ENCODE peak calls at places on chromosomes 16 and 17, in six cellular contexts. W is fibroblast of the aortic adventitia, D is MCF 10A, S is endodermal cell, O is Calu3, N is AG10803. U is an unnamed sample.

GRCh38 chr17:22278302-22279275 is 586.3 kb downstream of the KCNJ18 start:
- DNase-seq in W (no peak), D (no peak), S (no peak), O (no peak), N (no peak), U (no peak)

GRCh38 chr17:50539762-50540440 is 7.1 kb upstream of the SPATA20 start:
- DNase-seq in W (no peak), D (peak), S (peak), O (peak), N (no peak), U (no peak)

GRCh38 chr16:28496844-28497243 is 2.4 kb downstream of the APOBR start:
- DNase-seq in W (no peak), D (no peak), S (no peak), O (no peak), N (no peak), U (no peak)

GRCh38 chr17:3961564-3962047 is 2.6 kb downstream of the ATP2A3 start:
- DNase-seq in W (no peak), D (no peak), S (no peak), O (no peak), N (no peak), U (peak)

GRCh38 chr16:13269905-13270528 is 368.6 kb downstream of the SHISA9 start:
- DNase-seq in W (no peak), D (no peak), S (no peak), O (no peak), N (no peak), U (no peak)

GRCh38 chr16:24771132-24771778 is 41.8 kb downstream of the TNRC6A start:
- DNase-seq in W (peak), D (peak), S (no peak), O (no peak), N (peak), U (no peak)

GRCh38 chr16:49158029-49158642 is 123.5 kb downstream of the CBLN1 start:
- DNase-seq in W (peak), D (peak), S (peak), O (peak), N (no peak), U (peak)

GRCh38 chr17:70168979-70169706 is at the start of gene KCNJ2:
- DNase-seq in W (peak), D (peak), S (peak), O (peak), N (peak), U (peak)

GRCh38 chr17:64983708-64984107 is 64.4 kb upstream of the LRRC37A3 start:
- DNase-seq in W (no peak), D (no peak), S (peak), O (no peak), N (no peak), U (no peak)

GRCh38 chr17:57677301-57677700 is 67.8 kb downstream of the CCDC182 start:
- DNase-seq in W (no peak), D (no peak), S (peak), O (no peak), N (no peak), U (no peak)

GRCh38 chr16:27264151-27264550 is 4.4 kb downstream of the NSMCE1 start:
- DNase-seq in W (peak), D (peak), S (no peak), O (peak), N (peak), U (no peak)

GRCh38 chr17:33904438-33904837 is 350.6 kb upstream of the CCL2 start:
- DNase-seq in W (no peak), D (no peak), S (no peak), O (no peak), N (no peak), U (no peak)

GRCh38 chr16:57723170-57723569 is 12.4 kb upstream of the KATNB1 start:
- DNase-seq in W (no peak), D (peak), S (peak), O (peak), N (no peak), U (peak)

GRCh38 chr17:34166394-34166793 is 88.7 kb upstream of the CCL2 start:
- DNase-seq in W (no peak), D (no peak), S (peak), O (no peak), N (no peak), U (no peak)

GRCh38 chr17:56804454-56804853 is 29.3 kb downstream of the C17orf67 start:
- DNase-seq in W (no peak), D (no peak), S (no peak), O (no peak), N (no peak), U (no peak)

GRCh38 chr17:53607475-53607874 is 215.3 kb upstream of the KIF2B start:
- DNase-seq in W (no peak), D (no peak), S (peak), O (no peak), N (no peak), U (no peak)

GRCh38 chr17:80673152-80673920 is 128.7 kb downstream of the RPTOR start:
- DNase-seq in W (no peak), D (no peak), S (peak), O (no peak), N (no peak), U (no peak)

GRCh38 chr16:14523632-14524031 is 106.4 kb downstream of the PARN start:
- DNase-seq in W (no peak), D (no peak), S (no peak), O (no peak), N (no peak), U (no peak)

GRCh38 chr17:82297804-82298537 is 19.4 kb downstream of the CD7 start:
- DNase-seq in W (peak), D (peak), S (peak), O (peak), N (peak), U (peak)

GRCh38 chr16:21283521-21284289 is 5.6 kb upstream of the CRYM start:
- DNase-seq in W (peak), D (no peak), S (peak), O (peak), N (no peak), U (peak)

GRCh38 chr16:19513377-19514053 is 8.4 kb downstream of the GDE1 start:
- DNase-seq in W (no peak), D (peak), S (no peak), O (no peak), N (peak), U (peak)

GRCh38 chr17:78184868-78185267 is 2.0 kb downstream of the TK1 start:
- DNase-seq in W (no peak), D (no peak), S (no peak), O (no peak), N (no peak), U (no peak)

GRCh38 chr17:78185981-78186688 is 717 bp downstream of the TK1 start:
- DNase-seq in W (no peak), D (peak), S (peak), O (peak), N (peak), U (peak)

GRCh38 chr17:78184311-78184710 is 2.5 kb downstream of the TK1 start:
- DNase-seq in W (peak), D (no peak), S (peak), O (no peak), N (no peak), U (no peak)

GRCh38 chr17:78182504-78182903 is 4.3 kb downstream of the TK1 start:
- DNase-seq in W (no peak), D (no peak), S (peak), O (no peak), N (no peak), U (no peak)

DNA sequence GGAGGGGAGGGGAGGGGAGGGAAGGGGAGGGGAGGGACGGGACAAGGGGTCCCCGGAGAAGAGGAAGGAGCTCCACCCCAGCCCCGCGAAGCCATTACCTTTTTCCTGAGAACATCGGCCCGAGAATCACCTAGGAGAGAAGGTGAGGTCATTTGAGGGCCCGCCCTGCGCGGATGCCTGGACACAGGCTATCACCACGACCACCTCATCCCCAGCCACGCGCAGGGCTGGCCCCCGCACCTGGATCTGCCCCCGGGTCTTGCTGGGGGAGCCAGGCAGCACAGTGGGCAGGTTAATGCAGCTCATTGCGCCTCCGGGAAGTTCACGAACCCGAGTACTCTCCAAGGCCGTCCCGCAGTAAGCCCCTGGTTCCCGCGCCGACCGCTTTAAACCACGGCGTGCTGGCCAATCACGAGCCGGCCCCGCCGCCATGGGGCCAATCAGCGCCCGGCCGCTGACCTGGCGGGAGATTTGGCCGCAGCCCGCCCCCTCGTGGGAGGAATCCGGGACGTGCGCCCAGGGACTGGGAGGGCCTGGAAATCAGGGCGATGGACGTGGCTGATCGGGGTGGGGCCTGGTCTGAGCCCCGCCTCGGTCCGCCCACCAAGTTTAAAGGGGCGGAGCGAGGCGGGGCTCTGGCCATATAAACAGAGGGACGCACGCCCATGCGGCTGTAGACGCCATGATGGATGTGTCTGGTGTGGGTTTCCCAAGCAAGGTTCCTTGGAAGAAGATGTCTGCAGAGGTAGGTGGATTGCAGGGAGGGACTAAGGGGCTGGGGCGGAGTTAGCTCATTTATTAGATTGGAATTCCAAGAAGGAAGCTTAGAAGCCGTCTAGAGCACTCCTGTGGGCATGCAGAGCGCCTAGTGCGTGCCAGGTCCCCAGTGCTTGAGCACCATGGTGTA is at the start of the genes AFMID and TK1:
- DNase-seq in W (peak), D (peak), S (peak), O (peak), N (peak), U (peak)
- TF ChIP-seq CTCF in W (peak), D (peak), S (peak), O (peak), N (peak), U (no peak)

GRCh38 chr16:89411335-89411850 is 79.0 kb downstream of the ANKRD11 start:
- DNase-seq in W (no peak), D (no peak), S (no peak), O (no peak), N (no peak), U (no peak)

GRCh38 chr16:89412811-89413210 is 77.5 kb downstream of the ANKRD11 start:
- DNase-seq in W (no peak), D (no peak), S (no peak), O (no peak), N (no peak), U (no peak)

GRCh38 chr16:89410322-89410721 is 80.0 kb downstream of the ANKRD11 start:
- DNase-seq in W (no peak), D (no peak), S (no peak), O (no peak), N (no peak), U (no peak)

GRCh38 chr16:89409161-89409711 is 81.1 kb downstream of the ANKRD11 start:
- DNase-seq in W (peak), D (no peak), S (no peak), O (no peak), N (no peak), U (peak)

GRCh38 chr16:89410794-89411309 is 79.5 kb downstream of the ANKRD11 start:
- DNase-seq in W (peak), D (peak), S (no peak), O (peak), N (peak), U (no peak)
- TF ChIP-seq CTCF in W (peak), D (no peak), S (peak), O (no peak), N (peak), U (no peak)

GRCh38 chr16:85182774-85183173 is 70.5 kb upstream of the CIBAR2 start:
- DNase-seq in W (no peak), D (no peak), S (no peak), O (no peak), N (no peak), U (no peak)

GRCh38 chr16:85181091-85181738 is 68.9 kb upstream of the CIBAR2 start:
- DNase-seq in W (no peak), D (no peak), S (no peak), O (no peak), N (no peak), U (no peak)

GRCh38 chr16:85181739-85182129 is 69.5 kb upstream of the CIBAR2 start:
- DNase-seq in W (no peak), D (no peak), S (no peak), O (no peak), N (no peak), U (no peak)

GRCh38 chr16:85183564-85183963 is 71.3 kb upstream of the CIBAR2 start:
- DNase-seq in W (no peak), D (no peak), S (no peak), O (no peak), N (no peak), U (no peak)

GRCh38 chr16:85182286-85182685 is 70.0 kb upstream of the CIBAR2 start:
- DNase-seq in W (no peak), D (no peak), S (no peak), O (no peak), N (no peak), U (no peak)
- TF ChIP-seq CTCF in W (no peak), D (no peak), S (no peak), O (no peak), N (no peak), U (no peak)

DNA sequence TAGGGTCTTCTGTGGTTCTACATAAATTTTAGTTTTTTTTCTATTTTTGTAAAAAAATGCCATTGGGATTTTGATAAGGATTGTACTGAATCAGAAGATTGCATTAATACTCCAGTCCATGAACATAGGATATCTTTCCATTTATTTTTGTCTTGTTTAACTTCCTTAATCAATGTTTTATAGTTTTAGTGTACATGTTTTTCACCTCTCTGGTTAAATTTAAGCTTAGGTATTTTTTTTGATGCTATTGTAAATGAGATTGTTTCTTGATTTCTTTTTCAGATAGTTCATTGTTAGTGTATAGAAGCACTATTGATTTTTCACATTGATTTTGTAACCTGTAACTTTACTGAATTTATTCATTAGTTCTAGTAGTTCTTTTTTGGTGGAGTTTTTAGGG is 35.4 kb downstream of the ITGAM start:
- DNase-seq in W (no peak), D (no peak), S (no peak), O (no peak), N (no peak), U (no peak)
- TF ChIP-seq CTCF in W (no peak), D (no peak), S (no peak), O (no peak), N (no peak), U (no peak)